ENCODE peak calls at places on chromosomes 3 and 15, in eight cellular contexts. X, F, L, W, U, Z, M and I are unnamed samples.

GRCh38 chr3:110929811-110930210 is 141.8 kb upstream of the NECTIN3 start:
- DNase-seq in Z (no peak), L (no peak), F (no peak), M (no peak), X (no peak), U (no peak), W (no peak), I (no peak)

GRCh38 chr3:169886671-169887070 is 16.9 kb upstream of the LRRC31 start:
- DNase-seq in W (no peak), X (no peak), Z (no peak), L (no peak), M (no peak), F (no peak), U (peak; percentile 80), I (no peak)

GRCh38 chr3:19576343-19576742 is 357.7 kb downstream of the EFHB start:
- DNase-seq in Z (no peak), W (no peak), F (no peak), U (no peak), L (no peak), M (no peak), X (no peak), I (no peak)

GRCh38 chr3:129106320-129106719 is 15.3 kb downstream of the RAB43 start:
- DNase-seq in X (no peak), L (peak; percentile 50), M (no peak), U (no peak), Z (no peak), W (no peak), F (no peak), I (peak; percentile 18)

GRCh38 chr15:44101286-44101685 is 93.8 kb downstream of the FRMD5 start:
- DNase-seq in U (no peak), F (no peak), L (no peak), X (no peak), M (no peak), W (no peak), Z (no peak), I (no peak)

GRCh38 chr3:111989061-111989678 is 9.6 kb upstream of the TAGLN3 start:
- DNase-seq in U (no peak), X (peak; percentile 39), L (peak; percentile 68), M (no peak), W (no peak), Z (peak; percentile 36), F (peak; percentile 75), I (peak; percentile 72)

GRCh38 chr3:94162700-94163099 is 99.8 kb downstream of the NSUN3 start:
- DNase-seq in M (no peak), Z (no peak), W (no peak), U (no peak), X (no peak), F (no peak), L (no peak), I (no peak)

GRCh38 chr3:53550005-53550620 is 55.7 kb downstream of the CACNA1D start:
- DNase-seq in Z (no peak), F (no peak), W (no peak), U (no peak), X (no peak), L (no peak), M (no peak), I (no peak)

GRCh38 chr15:101237161-101237775 is 14.6 kb downstream of the CHSY1 start:
- DNase-seq in Z (no peak), M (no peak), U (no peak), F (no peak), L (no peak), X (no peak), W (no peak), I (no peak)

GRCh38 chr15:51497806-51498205 is 124.8 kb downstream of the DMXL2 start:
- DNase-seq in L (no peak), M (no peak), F (no peak), U (no peak), X (no peak), Z (no peak), W (no peak), I (no peak)